ENCODE peak calls at places on chromosomes 4 and X, in six cellular contexts. U is B cell, K is neural progenitor cell, F is uterus, D is HL-60, X is nephron progenitor cell. Q is an unnamed sample.

GRCh38 chrX:257681-258289 is 23.4 kb upstream of the PLCXD1 start:
- DNase-seq in U (no peak), K (no peak), F (no peak), D (no peak), X (no peak), Q (no peak)

GRCh38 chr4:683982-684571 is 4.9 kb downstream of the SLC49A3 start:
- DNase-seq in U (no peak), K (peak), F (no peak), D (no peak), X (peak), Q (peak)

GRCh38 chrX:38500886-38501285 is 60.5 kb upstream of the TSPAN7 start:
- DNase-seq in U (no peak), K (no peak), F (no peak), D (no peak), X (no peak), Q (no peak)

GRCh38 chrX:53283567-53283966 is 2.2 kb upstream of the IQSEC2 start:
- DNase-seq in U (no peak), K (no peak), F (no peak), D (no peak), X (no peak), Q (no peak)

GRCh38 chr4:106369456-106370060 is 980 bp upstream of the GIMD1 start:
- DNase-seq in U (no peak), K (peak), F (no peak), D (peak), X (peak), Q (peak)

GRCh38 chr4:1715002-1715761 is 3.1 kb upstream of the SLBP start:
- DNase-seq in U (peak), K (no peak), F (no peak), D (no peak), X (peak), Q (peak)

GRCh38 chrX:13346646-13347045 is 26.8 kb upstream of the ATXN3L start:
- DNase-seq in U (no peak), K (no peak), F (no peak), D (no peak), X (no peak), Q (no peak)

GRCh38 chr4:31557444-31557843 is 837.3 kb downstream of the PCDH7 start:
- DNase-seq in U (no peak), K (no peak), F (no peak), D (no peak), X (no peak), Q (no peak)

GRCh38 chr4:39303871-39304270 is 62.3 kb downstream of the RFC1 start:
- DNase-seq in U (no peak), K (no peak), F (no peak), D (no peak), X (no peak), Q (no peak)

GRCh38 chr4:40409835-40410234 is 74.7 kb downstream of the CHRNA9 start:
- DNase-seq in U (no peak), K (no peak), F (no peak), D (no peak), X (no peak), Q (no peak)

GRCh38 chr4:169152899-169153298 is 117.9 kb downstream of the SH3RF1 start:
- DNase-seq in U (no peak), K (no peak), F (no peak), D (no peak), X (no peak), Q (no peak)
- TF ChIP-seq CTCF in U (no peak), K (peak), F (no peak), D (no peak), X (no peak), Q (no peak)

DNA sequence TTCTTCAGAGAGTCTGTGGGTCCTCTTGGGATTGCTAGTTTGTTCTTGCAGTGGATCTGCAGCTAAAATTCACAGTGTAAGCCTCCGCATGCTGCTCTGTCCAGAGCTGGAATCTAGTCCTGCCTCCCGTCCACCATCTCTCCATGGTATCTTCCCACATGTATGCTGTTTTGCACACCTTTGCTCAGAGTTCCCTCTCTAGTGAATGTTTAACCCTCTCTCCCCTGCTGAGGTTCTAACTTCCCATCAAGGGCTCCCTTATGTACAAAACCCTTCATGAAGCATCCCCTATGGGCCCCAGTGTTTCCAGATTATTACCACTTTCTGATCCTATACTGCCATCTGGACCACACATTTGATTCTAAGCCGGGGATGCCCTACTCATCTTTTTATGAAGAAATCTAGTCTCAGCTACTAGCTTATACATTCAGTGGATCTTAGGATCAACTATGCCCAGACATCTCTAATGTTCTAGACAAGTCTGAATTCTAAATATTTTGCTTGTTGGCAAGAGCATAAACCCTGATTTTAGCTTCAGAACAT is 157.3 kb downstream of the CPEB2 start:
- DNase-seq in U (no peak), K (no peak), F (no peak), D (no peak), X (no peak), Q (no peak)
- TF ChIP-seq CTCF in U (no peak), K (no peak), F (no peak), D (no peak), X (no peak), Q (no peak)

GRCh38 chrX:11543249-11543648 is 122.5 kb downstream of the ARHGAP6 start:
- DNase-seq in U (no peak), K (no peak), F (no peak), D (no peak), X (no peak), Q (no peak)
- TF ChIP-seq CTCF in U (no peak), K (no peak), F (no peak), D (no peak), X (no peak), Q (peak)

GRCh38 chr4:26400140-26400539 is 79.3 kb downstream of the RBPJ start:
- DNase-seq in U (no peak), K (no peak), F (no peak), D (no peak), X (no peak), Q (no peak)
- TF ChIP-seq CTCF in U (no peak), K (no peak), F (no peak), D (no peak), X (no peak), Q (no peak)

GRCh38 chrX:154348646-154349358 is 25.6 kb downstream of the FLNA start:
- DNase-seq in U (no peak), K (peak), F (peak), D (peak), X (no peak), Q (no peak)
- TF ChIP-seq CTCF in U (no peak), K (no peak), F (no peak), D (no peak), X (no peak), Q (no peak)

GRCh38 chr4:100781433-100781832 is 263.6 kb upstream of the EMCN start:
- DNase-seq in U (no peak), K (no peak), F (no peak), D (no peak), X (no peak), Q (no peak)

GRCh38 chr4:100782356-100782755 is 264.5 kb upstream of the EMCN start:
- DNase-seq in U (no peak), K (no peak), F (no peak), D (peak), X (no peak), Q (no peak)

GRCh38 chr4:100780126-100780525 is 262.3 kb upstream of the EMCN start:
- DNase-seq in U (no peak), K (no peak), F (no peak), D (no peak), X (no peak), Q (no peak)

DNA sequence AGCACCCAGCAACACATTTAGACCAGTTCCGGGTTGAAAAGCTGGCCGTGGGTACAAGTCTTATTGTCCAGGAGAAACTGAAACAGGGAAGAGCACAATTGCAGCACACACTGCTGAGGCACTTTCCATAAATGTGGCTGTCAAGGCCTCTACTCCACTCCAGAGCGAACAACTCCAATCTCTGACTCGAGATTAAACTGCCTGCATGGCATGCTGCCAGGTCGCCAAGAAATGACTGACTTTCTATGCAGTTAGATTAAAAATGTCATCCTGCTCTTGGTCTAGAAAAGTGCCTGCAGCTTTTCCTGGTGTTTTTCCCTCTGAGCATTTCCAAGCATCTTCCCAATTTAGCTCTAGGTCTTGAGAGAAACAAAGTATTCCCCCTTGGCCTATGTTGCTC is 260.6 kb upstream of the EMCN start:
- DNase-seq in U (no peak), K (no peak), F (no peak), D (no peak), X (no peak), Q (no peak)
- TF ChIP-seq CTCF in U (no peak), K (no peak), F (no peak), D (no peak), X (no peak), Q (no peak)

GRCh38 chr4:24547979-24548378 is 36.4 kb downstream of the DHX15 start:
- DNase-seq in U (no peak), K (no peak), F (no peak), D (no peak), X (no peak), Q (no peak)

GRCh38 chr4:24557036-24558022 is 27.0 kb downstream of the DHX15 start:
- DNase-seq in U (no peak), K (no peak), F (no peak), D (no peak), X (no peak), Q (no peak)

GRCh38 chr4:24550773-24551172 is 33.6 kb downstream of the DHX15 start:
- DNase-seq in U (no peak), K (no peak), F (no peak), D (no peak), X (no peak), Q (no peak)

DNA sequence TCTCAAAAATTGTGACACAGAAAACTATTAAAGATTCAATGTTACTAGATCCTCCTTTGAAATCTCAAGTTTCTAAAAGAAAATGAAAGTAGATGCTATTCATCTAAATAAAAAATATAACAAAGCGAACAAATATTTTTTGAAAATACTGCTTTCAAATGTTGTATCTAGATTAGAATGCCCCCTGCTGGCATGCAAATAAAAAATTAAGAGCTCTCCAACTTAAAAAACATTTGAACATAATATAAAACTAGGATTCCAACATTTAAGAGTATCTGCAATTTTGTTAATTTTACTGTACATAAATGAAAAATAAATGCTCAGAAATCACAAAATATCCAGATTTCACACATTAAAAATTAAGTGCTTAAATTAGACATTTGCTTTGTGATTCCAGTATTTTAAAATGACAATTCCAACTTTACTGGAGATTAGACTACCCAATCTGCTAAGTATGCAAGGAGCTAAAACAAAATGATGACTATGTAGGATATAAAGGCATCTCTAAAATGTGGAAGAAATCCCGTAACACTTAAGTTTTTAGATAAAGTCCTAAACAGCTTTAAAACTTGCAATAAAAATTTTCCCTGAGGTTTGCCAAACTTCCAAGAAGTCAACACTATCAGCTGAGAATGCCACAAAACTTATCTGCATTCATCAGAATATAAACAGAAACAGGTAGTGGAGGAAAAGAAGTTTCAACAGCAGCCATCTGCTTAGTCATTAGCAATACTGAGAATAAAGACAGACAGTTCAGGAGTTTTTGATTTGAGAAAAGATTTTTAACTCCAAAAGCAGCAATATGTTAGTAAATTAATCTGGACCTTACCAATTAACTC is 32.6 kb downstream of the DHX15 start:
- DNase-seq in U (no peak), K (no peak), F (no peak), D (no peak), X (no peak), Q (no peak)
- TF ChIP-seq CTCF in U (peak), K (peak), F (no peak), D (peak), X (no peak), Q (peak)

DNA sequence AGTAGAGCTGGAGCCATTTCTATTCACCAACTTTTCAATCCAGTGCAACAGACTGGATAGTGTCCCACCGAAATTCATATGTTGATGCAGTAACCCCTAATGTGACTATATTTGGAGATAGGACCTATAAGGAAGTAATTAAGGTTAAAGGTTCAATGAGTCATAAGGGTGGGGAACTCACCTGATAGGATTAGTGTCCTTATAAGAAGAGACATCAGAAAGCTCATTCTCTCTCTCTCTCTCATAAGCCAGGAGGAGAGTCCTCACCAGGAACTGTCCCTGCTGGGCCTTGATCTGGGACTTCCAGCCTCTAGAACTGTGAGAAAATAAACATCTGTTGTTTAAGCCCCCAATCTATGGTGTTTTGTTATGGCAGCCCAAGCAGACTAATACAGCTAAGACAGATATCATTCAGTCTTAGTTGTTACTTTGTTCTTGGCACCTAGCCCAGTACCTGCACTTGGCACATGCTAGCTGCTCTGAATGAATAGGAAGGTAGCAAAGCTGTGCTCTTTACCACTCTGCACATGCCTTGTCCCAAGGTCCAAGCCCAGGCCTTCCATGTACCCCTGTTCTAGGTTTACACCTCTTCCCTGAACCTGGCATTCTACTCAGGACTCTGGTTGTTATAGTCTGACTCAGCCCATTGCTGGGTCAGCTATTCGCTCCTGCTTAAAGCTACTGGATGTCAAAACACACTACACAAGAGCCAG is 19.2 kb upstream of the BRS3 start:
- DNase-seq in U (no peak), K (no peak), F (no peak), D (no peak), X (no peak), Q (no peak)
- TF ChIP-seq CTCF in U (no peak), K (no peak), F (no peak), D (no peak), X (no peak), Q (no peak)

GRCh38 chrX:129956145-129956544 is 26.3 kb upstream of the BCORL1 start:
- DNase-seq in U (no peak), K (no peak), F (no peak), D (no peak), X (no peak), Q (no peak)

GRCh38 chrX:129953334-129953648 is 29.1 kb upstream of the BCORL1 start:
- DNase-seq in U (no peak), K (no peak), F (no peak), D (no peak), X (no peak), Q (no peak)

GRCh38 chrX:129953881-129954280 is 28.6 kb upstream of the BCORL1 start:
- DNase-seq in U (no peak), K (peak), F (no peak), D (no peak), X (no peak), Q (no peak)

GRCh38 chrX:129955682-129956081 is 26.8 kb upstream of the BCORL1 start:
- DNase-seq in U (no peak), K (no peak), F (no peak), D (no peak), X (no peak), Q (no peak)

GRCh38 chrX:129954804-129955203 is 27.6 kb upstream of the BCORL1 start:
- DNase-seq in U (no peak), K (no peak), F (no peak), D (no peak), X (peak), Q (no peak)
- TF ChIP-seq CTCF in U (no peak), K (no peak), F (no peak), D (no peak), X (no peak), Q (no peak)